ENCODE peak calls at places on chromosome 11, in four cellular contexts. D is stomach, T is bronchial epithelial cell, Q is NCI-H1105 treated with DMSO at 0.1 percent for 48 hours. P is an unnamed sample.

GRCh38 chr11:64793271-64794160 is 9.5 kb downstream of the MAP4K2 start:
- DNase-seq in T (no peak), D (no peak), Q (no peak), P (no peak)

GRCh38 chr11:88480217-88480616 is 142.7 kb upstream of the CTSC start:
- DNase-seq in T (peak; percentile 55), D (no peak), Q (no peak), P (no peak)

GRCh38 chr11:2742611-2743426 is 43.0 kb upstream of the KCNQ1OT1 start:
- DNase-seq in Q (no peak), D (no peak), T (no peak), P (no peak)

GRCh38 chr11:11805228-11805627 is 36.5 kb upstream of the USP47 start:
- DNase-seq in D (no peak), Q (no peak), T (no peak), P (no peak)

GRCh38 chr11:72226701-72227100 is 2.1 kb downstream of the INPPL1 start:
- DNase-seq in D (peak; percentile 10), T (no peak), Q (peak; percentile 68), P (no peak)

GRCh38 chr11:47550288-47551052 is 2.5 kb downstream of the CELF1 start:
- DNase-seq in D (no peak), Q (no peak), T (no peak), P (no peak)

GRCh38 chr11:95088946-95089619 is 563 bp upstream of the ENDOD1 start:
- DNase-seq in D (peak; percentile 73), T (no peak), Q (no peak), P (no peak)

GRCh38 chr11:86874314-86875056 is 74.1 kb downstream of the PRSS23 start:
- DNase-seq in D (no peak), T (no peak), Q (no peak), P (no peak)

GRCh38 chr11:112498701-112499100 is 238.0 kb upstream of the PLET1 start:
- DNase-seq in Q (no peak), D (no peak), T (no peak), P (no peak)

P was measured in GM12878.